ENCODE peak calls at places on chromosomes 12 and 14, in four cellular contexts. A is astrocyte of the spinal cord; M is EH; B is activated CD4-positive, alpha-beta T cell treated with anti-CD3 and anti-CD28 coated beads, Interleukin-2, amount 10 ng/mL, durations not matched to agents 7 days and 5 days. V is an unnamed sample.

GRCh38 chr14:104104006-104104901 is 18.8 kb downstream of the ASPG start:
- DNase-seq in M (no peak), A (no peak), B (no peak), V (peak)

GRCh38 chr12:90953956-90954421 is 987 bp downstream of the CCER1 start:
- DNase-seq in B (no peak), M (no peak), A (no peak), V (peak)

GRCh38 chr12:90896164-90896563 is 58.8 kb downstream of the CCER1 start:
- DNase-seq in B (no peak), M (peak), A (peak), V (no peak)

GRCh38 chr14:25090281-25090680 is 40.3 kb upstream of the STXBP6 start:
- DNase-seq in M (peak), B (no peak), A (no peak), V (no peak)

GRCh38 chr12:6135071-6135470 is 10.6 kb upstream of the VWF start:
- DNase-seq in B (no peak), M (peak), A (no peak), V (no peak)

GRCh38 chr14:99394602-99395001 is 86.1 kb downstream of the SETD3 start:
- DNase-seq in A (no peak), M (no peak), B (no peak), V (no peak)

GRCh38 chr14:23294734-23295561 is 7.7 kb downstream of the PPP1R3E start:
- DNase-seq in B (peak), A (peak), M (peak), V (no peak)

GRCh38 chr14:86915416-86915815 is 1077.6 kb downstream of the GALC start:
- DNase-seq in M (peak), A (peak), B (no peak), V (no peak)

GRCh38 chr12:106345739-106346138 is 11.8 kb upstream of the POLR3B start:
- DNase-seq in B (no peak), A (peak), M (peak), V (no peak)

GRCh38 chr14:74571901-74572828 is 39.9 kb downstream of the LTBP2 start:
- DNase-seq in M (peak), B (no peak), A (peak), V (no peak)

GRCh38 chr12:119512772-119513497 is 80.6 kb upstream of the TMEM233 start:
- DNase-seq in M (peak), A (no peak), B (peak), V (no peak)

GRCh38 chr14:20179218-20179617 is 11.5 kb upstream of the OR11G2 start:
- DNase-seq in B (no peak), A (no peak), M (no peak), V (no peak)

GRCh38 chr14:90677484-90678045 is 138.7 kb downstream of the TTC7B start:
- DNase-seq in M (peak), A (peak), B (no peak), V (no peak)

GRCh38 chr12:28568083-28568482 is 377.8 kb downstream of the CCDC91 start:
- DNase-seq in B (no peak), M (peak), A (peak), V (no peak)

GRCh38 chr14:68244272-68244975 is 424.8 kb downstream of the RAD51B start:
- DNase-seq in M (no peak), B (no peak), A (no peak), V (no peak)

GRCh38 chr14:59771577-59771976 is 99.0 kb downstream of the RTN1 start:
- DNase-seq in M (peak), A (peak), B (no peak), V (no peak)

GRCh38 chr12:51371295-51371953 is 19.8 kb downstream of the GALNT6 start:
- DNase-seq in B (no peak), M (peak), A (peak), V (peak)

GRCh38 chr14:33848706-33849454 is 102.0 kb downstream of the EGLN3 start:
- DNase-seq in A (peak), M (peak), B (peak), V (no peak)

GRCh38 chr12:131851741-131852550 is 23.8 kb downstream of the MMP17 start:
- DNase-seq in M (no peak), A (no peak), B (no peak), V (no peak)

GRCh38 chr12:51905507-51906438 is 1.5 kb upstream of the ACVRL1 start:
- DNase-seq in M (peak), B (no peak), A (no peak), V (peak)

GRCh38 chr12:106073179-106073578 is 65.6 kb downstream of the NUAK1 start:
- DNase-seq in A (no peak), M (no peak), B (no peak), V (no peak)

GRCh38 chr14:35878272-35879140 is 52.4 kb downstream of the BRMS1L start:
- DNase-seq in B (no peak), A (peak), M (peak), V (no peak)

GRCh38 chr14:99333214-99333613 is 61.2 kb upstream of the BCL11B start:
- DNase-seq in A (no peak), M (no peak), B (no peak), V (no peak)

GRCh38 chr12:122547330-122547729 is 20.3 kb downstream of the KNTC1 start:
- DNase-seq in A (no peak), B (no peak), M (no peak), V (no peak)

GRCh38 chr14:62706217-62706616 is 339.0 kb downstream of the KCNH5 start:
- DNase-seq in B (no peak), A (no peak), M (no peak), V (no peak)

GRCh38 chr14:58712357-58712756 is 74.6 kb downstream of the DACT1 start:
- DNase-seq in M (peak), B (no peak), A (no peak), V (no peak)

GRCh38 chr14:71089974-71090373 is 182.7 kb downstream of the PCNX1 start:
- DNase-seq in M (peak), B (no peak), A (no peak), V (no peak)

GRCh38 chr14:56703947-56704346 is 106.3 kb downstream of the OTX2 start:
- DNase-seq in M (no peak), A (no peak), B (no peak), V (no peak)

GRCh38 chr14:67722293-67722692 is 20.6 kb downstream of the RDH12 start:
- DNase-seq in A (peak), B (no peak), M (peak), V (no peak)

GRCh38 chr12:54349031-54349430 is 15.3 kb downstream of the GPR84 start:
- DNase-seq in B (no peak), M (no peak), A (no peak), V (no peak)

GRCh38 chr14:32202468-32202865 is 602 bp downstream of the RNU6-8 start:
- DNase-seq in A (peak), B (no peak), M (no peak), V (no peak)

GRCh38 chr12:41684997-41685396 is 459.7 kb downstream of the GXYLT1 start:
- DNase-seq in B (no peak), A (no peak), M (peak), V (no peak)

GRCh38 chr12:94150483-94151225 is 2.3 kb downstream of the PLXNC1 start:
- DNase-seq in M (no peak), B (peak), A (no peak), V (no peak)

GRCh38 chr14:92846162-92846897 is 52.2 kb downstream of the GOLGA5 start:
- DNase-seq in M (peak), B (no peak), A (peak), V (no peak)